ENCODE peak calls at places on chromosomes 16 and 17, in six cellular contexts. R, H, L, A, I and C are unnamed samples.
A peak's percentile ranks its signal among the peaks of the same experiment; 100 is the strongest.

GRCh38 chr17:47695664-47696376 is 1.9 kb downstream of the TBKBP1 start:
- DNase-seq in I (peak; percentile 67), R (peak; percentile 19), A (no peak), L (no peak), H (no peak), C (no peak)

GRCh38 chr16:8798174-8798527 is 512 bp downstream of the PMM2 start:
- DNase-seq in I (no peak), A (no peak), H (peak; percentile 59), L (no peak), R (no peak), C (no peak)

GRCh38 chr17:45223541-45224528 is 2.1 kb downstream of the FMNL1 start:
- DNase-seq in A (no peak), L (no peak), I (no peak), H (no peak), R (no peak), C (no peak)

GRCh38 chr17:21201302-21201602 is 12.7 kb downstream of the TMEM11 start:
- DNase-seq in R (no peak), L (no peak), I (no peak), A (no peak), H (no peak), C (no peak)

GRCh38 chr16:80665356-80665755 is 124.6 kb downstream of the DYNLRB2 start:
- DNase-seq in L (no peak), H (no peak), A (no peak), I (no peak), R (no peak), C (no peak)

GRCh38 chr16:28872952-28873351 is 5.3 kb upstream of the ATP2A1 start:
- DNase-seq in I (no peak), R (no peak), A (no peak), H (no peak), L (no peak), C (no peak)

GRCh38 chr16:3974751-3975150 is 94.2 kb upstream of the CREBBP start:
- DNase-seq in H (no peak), A (no peak), L (no peak), R (no peak), I (no peak), C (no peak)

GRCh38 chr16:70444249-70445063 is 5.6 kb upstream of the ST3GAL2 start:
- DNase-seq in R (no peak), I (no peak), A (no peak), L (no peak), H (no peak), C (no peak)

GRCh38 chr16:75340715-75341500 is 89.5 kb upstream of the BCAR1 start:
- DNase-seq in H (peak; percentile 98), A (no peak), R (no peak), L (peak; percentile 44), I (no peak), C (peak; percentile 75)

GRCh38 chr16:61024180-61024900 is 1011.9 kb downstream of the CDH8 start:
- DNase-seq in R (no peak), A (no peak), L (no peak), I (no peak), H (no peak), C (no peak)

GRCh38 chr17:19708431-19709175 is 7.8 kb downstream of the SLC47A2 start:
- DNase-seq in H (no peak), A (no peak), R (peak; percentile 6), I (no peak), L (no peak), C (no peak)

GRCh38 chr17:78653382-78653781 is 76.2 kb upstream of the DNAH17 start:
- DNase-seq in I (no peak), A (no peak), L (peak; percentile 71), R (no peak), H (peak; percentile 25), C (no peak)

GRCh38 chr17:68707032-68707431 is 105.9 kb upstream of the FAM20A start:
- DNase-seq in L (peak; percentile 55), R (no peak), A (no peak), H (no peak), I (no peak), C (no peak)

GRCh38 chr16:53156516-53156915 is 101.7 kb downstream of the CHD9 start:
- DNase-seq in H (no peak), R (no peak), I (no peak), L (no peak), A (no peak), C (no peak)

GRCh38 chr17:57995076-57995956 is 7.3 kb upstream of the VEZF1 start:
- DNase-seq in L (peak; percentile 83), A (peak; percentile 52), H (peak; percentile 83), R (peak; percentile 65), I (no peak), C (no peak)

GRCh38 chr17:47945529-47946508 is 4.4 kb downstream of the PNPO start:
- DNase-seq in L (no peak), I (no peak), H (no peak), A (no peak), R (no peak), C (no peak)

GRCh38 chr16:1870365-1871082 is 1.4 kb downstream of the MEIOB start:
- DNase-seq in L (peak; percentile 23), H (peak; percentile 65), I (no peak), R (no peak), A (no peak), C (no peak)

GRCh38 chr17:63696381-63696961 is 3.5 kb downstream of the LIMD2 start:
- DNase-seq in A (peak; percentile 18), R (peak; percentile 70), I (no peak), H (peak; percentile 68), L (peak; percentile 47), C (no peak)